ENCODE peak calls at places on chromosomes 13 and 19, in four cellular contexts. One of them, this sample, is unnamed.

GRCh38 chr13:31167490-31167889 is 5.8 kb upstream of the HSPH1 start:
- DNase-seq in heart left ventricle: no peak
- DNase-seq in mammary epithelial cell: no peak
- DNase-seq in activated CD4-positive, CD25-positive, alpha-beta regulatory T cell: no peak
- DNase-seq in this sample: no peak

GRCh38 chr13:29991343-29991742 is 140.9 kb upstream of the UBL3 start:
- DNase-seq in activated CD4-positive, CD25-positive, alpha-beta regulatory T cell: no peak
- DNase-seq in mammary epithelial cell: peak; percentile 90
- DNase-seq in heart left ventricle: no peak
- DNase-seq in this sample: no peak

GRCh38 chr13:40152145-40152544 is 496.7 kb downstream of the COG6 start:
- DNase-seq in activated CD4-positive, CD25-positive, alpha-beta regulatory T cell: no peak
- DNase-seq in heart left ventricle: no peak
- DNase-seq in mammary epithelial cell: peak; percentile 83
- DNase-seq in this sample: peak; percentile 25

GRCh38 chr19:15463865-15464371 is 426 bp downstream of the RASAL3 start:
- DNase-seq in activated CD4-positive, CD25-positive, alpha-beta regulatory T cell: no peak
- DNase-seq in mammary epithelial cell: no peak
- DNase-seq in heart left ventricle: peak; percentile 43
- DNase-seq in this sample: no peak

GRCh38 chr13:25744176-25744575 is 307.6 kb downstream of the SHISA2 start:
- DNase-seq in heart left ventricle: no peak
- DNase-seq in activated CD4-positive, CD25-positive, alpha-beta regulatory T cell: no peak
- DNase-seq in mammary epithelial cell: no peak
- DNase-seq in this sample: no peak

GRCh38 chr19:17529239-17530158 is 18.1 kb downstream of the PGLS start:
- DNase-seq in heart left ventricle: no peak
- DNase-seq in mammary epithelial cell: no peak
- DNase-seq in activated CD4-positive, CD25-positive, alpha-beta regulatory T cell: no peak
- DNase-seq in this sample: no peak

GRCh38 chr13:20344836-20345490 is 112.8 kb upstream of the GJB6 start:
- DNase-seq in heart left ventricle: no peak
- DNase-seq in mammary epithelial cell: no peak
- DNase-seq in activated CD4-positive, CD25-positive, alpha-beta regulatory T cell: no peak
- DNase-seq in this sample: no peak

GRCh38 chr13:32811297-32811800 is 204.9 kb upstream of the KL start:
- DNase-seq in heart left ventricle: no peak
- DNase-seq in mammary epithelial cell: no peak
- DNase-seq in activated CD4-positive, CD25-positive, alpha-beta regulatory T cell: no peak
- DNase-seq in this sample: no peak

GRCh38 chr19:42065511-42065910 is 4.5 kb downstream of the GRIK5 start:
- DNase-seq in activated CD4-positive, CD25-positive, alpha-beta regulatory T cell: no peak
- DNase-seq in heart left ventricle: no peak
- DNase-seq in mammary epithelial cell: no peak
- DNase-seq in this sample: no peak

GRCh38 chr19:17671906-17672305 is 16.2 kb downstream of the UNC13A start:
- DNase-seq in mammary epithelial cell: peak; percentile 42
- DNase-seq in activated CD4-positive, CD25-positive, alpha-beta regulatory T cell: no peak
- DNase-seq in heart left ventricle: no peak
- DNase-seq in this sample: peak; percentile 70

GRCh38 chr13:75165543-75166230 is 316.3 kb downstream of the TBC1D4 start:
- DNase-seq in mammary epithelial cell: no peak
- DNase-seq in heart left ventricle: no peak
- DNase-seq in activated CD4-positive, CD25-positive, alpha-beta regulatory T cell: no peak
- DNase-seq in this sample: no peak

GRCh38 chr13:107210216-107211010 is 642.5 kb upstream of the ARGLU1 start:
- DNase-seq in activated CD4-positive, CD25-positive, alpha-beta regulatory T cell: no peak
- DNase-seq in heart left ventricle: no peak
- DNase-seq in mammary epithelial cell: no peak
- DNase-seq in this sample: no peak

GRCh38 chr19:30093966-30094770 is 152.1 kb downstream of the URI1 start:
- DNase-seq in mammary epithelial cell: no peak
- DNase-seq in activated CD4-positive, CD25-positive, alpha-beta regulatory T cell: no peak
- DNase-seq in heart left ventricle: no peak
- DNase-seq in this sample: no peak

GRCh38 chr13:29958476-29958875 is 108.1 kb upstream of the UBL3 start:
- DNase-seq in heart left ventricle: no peak
- DNase-seq in activated CD4-positive, CD25-positive, alpha-beta regulatory T cell: no peak
- DNase-seq in mammary epithelial cell: no peak
- DNase-seq in this sample: no peak

GRCh38 chr19:45825917-45826893 is 11.1 kb upstream of the RSPH6A start:
- DNase-seq in heart left ventricle: no peak
- DNase-seq in activated CD4-positive, CD25-positive, alpha-beta regulatory T cell: no peak
- DNase-seq in mammary epithelial cell: no peak
- DNase-seq in this sample: no peak

GRCh38 chr13:51950722-51951121 is 60.5 kb downstream of the ATP7B start:
- DNase-seq in activated CD4-positive, CD25-positive, alpha-beta regulatory T cell: no peak
- DNase-seq in mammary epithelial cell: no peak
- DNase-seq in heart left ventricle: peak; percentile 41
- DNase-seq in this sample: no peak

GRCh38 chr13:48398450-48399095 is 14.3 kb downstream of the LPAR6 start:
- DNase-seq in mammary epithelial cell: peak; percentile 23
- DNase-seq in activated CD4-positive, CD25-positive, alpha-beta regulatory T cell: no peak
- DNase-seq in heart left ventricle: no peak
- DNase-seq in this sample: no peak